ENCODE peak calls at places on chromosomes 2 and 18, in seven cellular contexts. A is heart right ventricle, I is stomach, D is OCI-LY7, G is NB4, C is H9, M is upper lobe of left lung. J is an unnamed sample.

GRCh38 chr18:3596324-3597158 is 146.6 kb downstream of the TGIF1 start:
- DNase-seq in A (peak), I (peak), D (peak), G (peak), C (peak), M (no peak), J (no peak)

GRCh38 chr2:37829202-37829601 is 95.9 kb upstream of the RMDN2 start:
- DNase-seq in A (peak), I (no peak), D (no peak), G (peak), C (no peak), M (no peak), J (no peak)

GRCh38 chr18:35618289-35618688 is 36.7 kb downstream of the GALNT1 start:
- DNase-seq in A (no peak), I (no peak), D (no peak), G (no peak), C (no peak), M (no peak), J (no peak)

GRCh38 chr2:241218131-241219029 is 29.9 kb downstream of the ANO7 start:
- DNase-seq in A (peak), I (peak), D (peak), G (peak), C (peak), M (peak), J (peak)

GRCh38 chr2:36589230-36589630 is 8.7 kb downstream of the FEZ2 start:
- DNase-seq in A (no peak), I (no peak), D (no peak), G (no peak), C (no peak), M (no peak), J (no peak)

GRCh38 chr2:54504866-54505265 is 48.7 kb downstream of the SPTBN1 start:
- DNase-seq in A (no peak), I (no peak), D (no peak), G (no peak), C (no peak), M (no peak), J (no peak)

GRCh38 chr2:18949871-18950597 is 360.7 kb upstream of the NT5C1B start:
- DNase-seq in A (no peak), I (no peak), D (no peak), G (no peak), C (no peak), M (no peak), J (no peak)

GRCh38 chr18:60880184-60880583 is 453.0 kb upstream of the CDH20 start:
- DNase-seq in A (no peak), I (no peak), D (peak), G (no peak), C (no peak), M (no peak), J (no peak)

GRCh38 chr2:192277494-192278109 is 82.9 kb upstream of the TMEFF2 start:
- DNase-seq in A (no peak), I (no peak), D (no peak), G (no peak), C (no peak), M (no peak), J (no peak)

GRCh38 chr2:222404126-222404891 is 20.0 kb upstream of the SGPP2 start:
- DNase-seq in A (no peak), I (no peak), D (no peak), G (peak), C (no peak), M (no peak), J (no peak)

GRCh38 chr2:16774980-16775963 is 109.6 kb upstream of the CYRIA start:
- DNase-seq in A (no peak), I (no peak), D (no peak), G (peak), C (peak), M (no peak), J (peak)

DNA sequence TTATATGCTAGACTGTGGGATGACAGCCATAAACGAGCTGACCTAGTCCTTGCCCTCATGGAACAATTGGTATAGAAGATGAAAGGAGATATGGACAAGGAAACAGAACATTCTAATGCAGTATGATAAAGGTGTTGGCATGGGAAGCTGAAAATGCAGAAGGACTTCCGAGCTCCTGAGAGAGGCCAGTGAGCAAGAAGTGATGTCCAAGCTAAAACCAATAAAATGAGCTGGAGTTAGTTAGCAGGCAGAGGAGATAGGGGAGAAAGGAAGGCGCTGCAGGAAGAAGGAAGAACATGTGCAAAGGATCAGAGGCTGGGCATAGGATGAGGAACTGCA is 64.5 kb downstream of the BOD1L2 start:
- DNase-seq in A (no peak), I (no peak), D (no peak), G (no peak), C (no peak), M (no peak), J (no peak)
- TF ChIP-seq CTCF in A (no peak), I (no peak), D (no peak), G (no peak), C (no peak), M (no peak), J (no peak)

GRCh38 chr18:54679318-54680149 is 88.5 kb downstream of the DYNAP start:
- DNase-seq in A (peak), I (no peak), D (peak), G (peak), C (no peak), M (no peak), J (no peak)
- TF ChIP-seq CTCF in A (peak), I (peak), D (peak), G (peak), C (peak), M (peak), J (peak)

GRCh38 chr18:68979737-68980136 is 181.9 kb downstream of the CCDC102B start:
- DNase-seq in A (no peak), I (no peak), D (no peak), G (no peak), C (no peak), M (no peak), J (no peak)
- TF ChIP-seq CTCF in A (no peak), I (no peak), D (no peak), G (no peak), C (no peak), M (no peak), J (no peak)

GRCh38 chr2:10864888-10865551 is 46.7 kb upstream of the KCNF1 start:
- DNase-seq in A (no peak), I (no peak), D (peak), G (no peak), C (no peak), M (no peak), J (no peak)
- TF ChIP-seq CTCF in A (no peak), I (no peak), D (peak), G (no peak), C (peak), M (no peak), J (no peak)

GRCh38 chr2:230660294-230661060 is 52.2 kb upstream of the CAB39 start:
- DNase-seq in A (peak), I (peak), D (peak), G (peak), C (no peak), M (no peak), J (no peak)
- TF ChIP-seq CTCF in A (no peak), I (no peak), D (no peak), G (no peak), C (no peak), M (no peak), J (no peak)

GRCh38 chr2:71995067-71995665 is 152.5 kb downstream of the CYP26B1 start:
- DNase-seq in A (no peak), I (no peak), D (no peak), G (peak), C (no peak), M (no peak), J (no peak)
- TF ChIP-seq CTCF in A (peak), I (no peak), D (peak), G (peak), C (peak), M (no peak), J (no peak)

GRCh38 chr18:37266290-37266689 is 299.3 kb downstream of the CELF4 start:
- DNase-seq in A (no peak), I (no peak), D (no peak), G (no peak), C (no peak), M (no peak), J (peak)
- TF ChIP-seq CTCF in A (no peak), I (no peak), D (no peak), G (peak), C (peak), M (no peak), J (peak)

DNA sequence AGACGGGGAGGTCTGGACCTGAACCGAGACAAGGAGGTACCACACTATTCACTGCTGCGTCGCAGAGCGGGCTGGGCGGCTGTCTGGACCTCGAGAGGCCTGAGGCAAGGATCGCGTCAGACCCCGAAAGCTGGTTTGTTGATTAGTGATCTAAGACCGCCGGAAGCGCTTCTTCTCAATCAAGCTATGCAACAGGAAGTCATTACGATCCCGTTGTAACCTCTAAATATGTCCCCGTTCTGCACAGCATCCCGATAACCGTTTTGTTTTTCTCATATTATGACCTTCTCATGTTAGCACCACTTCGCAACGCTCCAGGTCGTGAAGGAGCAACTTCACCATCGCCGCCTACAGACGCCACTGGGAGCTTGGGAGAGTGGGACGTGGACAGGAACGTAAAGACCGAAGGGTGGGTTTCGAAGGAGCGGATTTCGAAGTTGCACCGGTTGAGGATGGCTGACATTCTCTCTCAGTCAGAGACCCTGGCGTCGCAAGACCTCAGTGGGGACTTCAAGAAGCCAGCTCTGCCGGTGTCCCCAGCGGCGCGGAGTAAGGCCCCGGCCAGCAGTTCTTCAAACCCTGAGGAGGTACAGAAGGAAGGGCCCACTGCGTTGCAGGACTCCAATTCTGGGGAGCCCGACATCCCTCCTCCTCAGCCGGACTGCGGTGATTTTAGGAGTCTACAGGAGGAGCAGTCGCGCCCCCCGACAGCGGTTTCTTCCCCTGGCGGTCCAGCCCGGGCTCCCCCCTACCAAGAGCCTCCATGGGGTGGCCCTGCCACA is at the start of the genes SLC4A1AP and SUPT7L:
- DNase-seq in A (peak), I (peak), D (peak), G (peak), C (peak), M (peak), J (peak)
- TF ChIP-seq CTCF in A (no peak), I (no peak), D (peak), G (peak), C (peak), M (no peak), J (no peak)

DNA sequence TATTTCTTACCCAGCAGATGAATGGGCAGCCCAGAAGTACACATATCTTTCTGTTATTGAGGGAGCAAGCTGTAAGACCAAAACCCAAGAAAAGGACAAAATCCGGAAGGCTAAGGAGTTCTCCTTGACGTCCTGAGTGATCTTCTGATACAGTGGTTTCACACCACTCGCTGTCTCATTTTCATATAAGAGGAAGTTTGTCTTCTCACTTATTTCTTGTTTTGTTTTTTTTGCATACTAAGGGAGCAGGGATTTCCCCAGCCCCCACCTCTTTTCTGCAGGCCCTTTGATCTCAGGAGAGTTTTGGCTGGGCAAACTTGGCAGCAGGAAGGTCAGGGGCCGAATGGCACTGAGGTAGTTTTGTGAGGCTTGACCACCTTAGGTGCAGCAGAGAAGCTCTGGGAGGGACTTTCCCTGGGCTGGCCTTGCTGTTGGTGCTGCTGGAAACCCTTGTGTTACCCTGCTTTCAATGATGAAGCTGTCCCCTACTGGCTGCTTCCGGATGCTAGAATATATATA is 13.3 kb downstream of the CHRNA1 start:
- DNase-seq in A (no peak), I (no peak), D (peak), G (no peak), C (no peak), M (no peak), J (no peak)
- TF ChIP-seq CTCF in A (no peak), I (no peak), D (peak), G (no peak), C (peak), M (no peak), J (no peak)

J was measured in progenitor cell of endocrine pancreas.